ENCODE peak calls at places on chromosome 4, in five cellular contexts. T, I, R, W and C are unnamed samples.
A peak's percentile ranks its signal among the peaks of the same experiment; 100 is the strongest.

GRCh38 chr4:15043226-15043625 is 40.9 kb downstream of the CPEB2 start:
- DNase-seq in I (no peak), W (no peak), T (no peak), R (no peak), C (no peak)

GRCh38 chr4:127486248-127486647 is 146.5 kb upstream of the INTU start:
- DNase-seq in T (no peak), I (no peak), R (no peak), W (no peak), C (no peak)

GRCh38 chr4:85860066-85860465 is 385.1 kb downstream of the ARHGAP24 start:
- DNase-seq in I (no peak), T (peak; percentile 69), W (no peak), R (no peak), C (peak; percentile 35)

GRCh38 chr4:70920592-70920991 is 18.4 kb downstream of the MOB1B start:
- DNase-seq in W (no peak), R (no peak), T (no peak), I (no peak), C (no peak)

GRCh38 chr4:108160741-108161352 is 7.9 kb downstream of the LEF1 start:
- DNase-seq in R (no peak), W (no peak), I (no peak), T (no peak), C (no peak)

GRCh38 chr4:163776961-163777360 is 282.5 kb downstream of the TMA16 start:
- DNase-seq in W (no peak), I (no peak), T (no peak), R (no peak), C (no peak)

GRCh38 chr4:8366601-8367000 is 73.9 kb downstream of the ACOX3 start:
- DNase-seq in W (no peak), I (no peak), T (no peak), R (no peak), C (no peak)

GRCh38 chr4:15964159-15964558 is 1.2 kb upstream of the FGFBP2 start:
- DNase-seq in T (no peak), R (no peak), I (no peak), W (no peak), C (no peak)

GRCh38 chr4:181202249-181202648 is 1041.0 kb upstream of the TENM3 start:
- DNase-seq in W (no peak), T (no peak), R (no peak), I (no peak), C (no peak)

GRCh38 chr4:115325836-115326235 is 212.4 kb upstream of the NDST4 start:
- DNase-seq in R (no peak), W (no peak), T (peak; percentile 6), I (no peak), C (no peak)

GRCh38 chr4:82965763-82966162 is 44.9 kb downstream of the LIN54 start:
- DNase-seq in T (no peak), W (no peak), R (no peak), I (no peak), C (no peak)

GRCh38 chr4:75004755-75005668 is 72.1 kb downstream of the PARM1 start:
- DNase-seq in T (no peak), I (no peak), R (no peak), W (no peak), C (no peak)

GRCh38 chr4:5715357-5715756 is 4.4 kb downstream of the EVC start:
- DNase-seq in T (no peak), I (no peak), W (no peak), R (no peak), C (no peak)